ENCODE peak calls at places on chromosomes 3 and 15, in four cellular contexts. O, H, I and Y are unnamed samples.
A peak's percentile ranks its signal among the peaks of the same experiment; 100 is the strongest.

GRCh38 chr3:58190291-58190690 is 20.5 kb downstream of the DNASE1L3 start:
- DNase-seq in O (no peak), H (no peak), I (no peak), Y (no peak)

GRCh38 chr15:66951976-66952375 is 113.4 kb upstream of the SMAD3 start:
- DNase-seq in O (no peak), H (no peak), I (no peak), Y (no peak)

GRCh38 chr3:32910954-32911353 is 40.5 kb upstream of the CCR4 start:
- DNase-seq in O (no peak), H (no peak), I (no peak), Y (no peak)

GRCh38 chr3:116064646-116065045 is 380.6 kb downstream of the LSAMP start:
- DNase-seq in O (no peak), H (no peak), I (no peak), Y (no peak)

GRCh38 chr15:52136471-52136993 is 24.0 kb upstream of the BCL2L10 start:
- DNase-seq in O (no peak), H (no peak), I (no peak), Y (no peak)

GRCh38 chr3:72008226-72008996 is 223.5 kb upstream of the PROK2 start:
- DNase-seq in O (no peak), H (no peak), I (peak; percentile 39), Y (no peak)

GRCh38 chr3:94525039-94525438 is 462.2 kb downstream of the NSUN3 start:
- DNase-seq in O (no peak), H (no peak), I (peak; percentile 23), Y (no peak)

GRCh38 chr3:193871093-193871485 is 264.9 kb upstream of the HES1 start:
- DNase-seq in O (no peak), H (no peak), I (no peak), Y (no peak)

GRCh38 chr3:31962801-31963205 is 18.3 kb downstream of the OSBPL10 start:
- DNase-seq in O (no peak), H (no peak), I (no peak), Y (no peak)

GRCh38 chr3:197168606-197169005 is 129.8 kb downstream of the DLG1 start:
- DNase-seq in O (no peak), H (no peak), I (no peak), Y (no peak)

GRCh38 chr3:149388001-149388435 is 10.6 kb upstream of the TM4SF1 start:
- DNase-seq in O (no peak), H (no peak), I (no peak), Y (no peak)

GRCh38 chr3:45499529-45499928 is 95.0 kb upstream of the LIMD1 start:
- DNase-seq in O (no peak), H (no peak), I (peak; percentile 20), Y (no peak)

GRCh38 chr3:9803494-9803893 is 6.6 kb upstream of the TTLL3 start:
- DNase-seq in O (no peak), H (no peak), I (no peak), Y (no peak)

GRCh38 chr3:154571827-154572226 is 141.8 kb upstream of the GPR149 start:
- DNase-seq in O (no peak), H (no peak), I (no peak), Y (no peak)

GRCh38 chr3:57065588-57065987 is 5.1 kb downstream of the SPATA12 start:
- DNase-seq in O (no peak), H (no peak), I (no peak), Y (no peak)

DNA sequence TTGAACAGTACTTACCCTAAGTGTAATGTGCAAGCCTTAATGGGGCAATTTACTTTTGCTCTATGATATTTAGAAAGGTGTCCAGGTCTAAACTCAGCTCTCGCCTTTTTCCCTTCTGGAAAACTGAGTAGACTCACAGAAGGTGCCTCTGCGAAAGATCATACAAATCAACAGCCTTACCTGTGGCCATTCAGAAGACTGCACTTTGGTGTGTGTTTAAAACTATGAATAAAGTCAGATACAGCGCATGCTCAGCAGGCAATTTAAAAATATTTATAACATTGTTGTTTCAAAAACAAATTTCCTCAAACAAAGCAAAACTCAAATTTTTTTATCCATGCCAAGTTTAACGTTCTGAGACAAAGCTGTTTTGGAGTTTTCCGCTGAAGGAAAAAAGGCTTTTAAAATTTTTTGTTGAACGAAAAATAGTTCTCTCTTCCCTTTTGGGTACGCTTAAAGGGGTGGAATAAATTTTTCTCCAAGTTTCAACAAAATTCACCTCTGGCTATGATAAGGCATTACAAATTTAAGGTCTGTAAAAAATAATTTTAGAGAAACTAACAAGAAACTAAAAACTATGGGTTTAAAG is 156.3 kb downstream of the TIGIT start:
- DNase-seq in O (no peak), H (no peak), I (no peak), Y (no peak)
- TF ChIP-seq CTCF in O (no peak), H (peak; percentile 20), I (no peak), Y (no peak)

GRCh38 chr15:37045859-37046318 is 54.5 kb downstream of the MEIS2 start:
- DNase-seq in O (no peak), H (no peak), I (no peak), Y (no peak)

GRCh38 chr15:37046876-37047614 is 53.3 kb downstream of the MEIS2 start:
- DNase-seq in O (no peak), H (no peak), I (no peak), Y (no peak)

GRCh38 chr15:37041042-37041441 is 59.3 kb downstream of the MEIS2 start:
- DNase-seq in O (no peak), H (no peak), I (no peak), Y (no peak)

GRCh38 chr15:37041836-37042235 is 58.5 kb downstream of the MEIS2 start:
- DNase-seq in O (no peak), H (no peak), I (no peak), Y (no peak)

GRCh38 chr15:37045241-37045640 is 55.1 kb downstream of the MEIS2 start:
- DNase-seq in O (no peak), H (no peak), I (no peak), Y (no peak)
- H3K27ac ChIP-seq in O (no peak overlapping the region), H (no peak overlapping the region), I (no peak overlapping the region), Y (no peak overlapping the region)

GRCh38 chr3:176514297-176514696 is 683.0 kb downstream of the TBL1XR1 start:
- DNase-seq in O (no peak), H (no peak), I (peak; percentile 87), Y (no peak)
- H3K9me3 ChIP-seq in O (peaks cover 7% of the 10 kb centered on the region), H (peaks cover 13% of the 10 kb centered on the region), I (no peaks in the 10 kb centered on the region), Y (peaks cover 32% of the 10 kb centered on the region)

GRCh38 chr3:73192036-73192738 is 130.7 kb downstream of the EBLN2 start:
- DNase-seq in O (no peak), H (no peak), I (peak; percentile 34), Y (no peak)
- TF ChIP-seq CTCF in O (peak; percentile 8), H (no peak), I (peak; percentile 51), Y (no peak)

DNA sequence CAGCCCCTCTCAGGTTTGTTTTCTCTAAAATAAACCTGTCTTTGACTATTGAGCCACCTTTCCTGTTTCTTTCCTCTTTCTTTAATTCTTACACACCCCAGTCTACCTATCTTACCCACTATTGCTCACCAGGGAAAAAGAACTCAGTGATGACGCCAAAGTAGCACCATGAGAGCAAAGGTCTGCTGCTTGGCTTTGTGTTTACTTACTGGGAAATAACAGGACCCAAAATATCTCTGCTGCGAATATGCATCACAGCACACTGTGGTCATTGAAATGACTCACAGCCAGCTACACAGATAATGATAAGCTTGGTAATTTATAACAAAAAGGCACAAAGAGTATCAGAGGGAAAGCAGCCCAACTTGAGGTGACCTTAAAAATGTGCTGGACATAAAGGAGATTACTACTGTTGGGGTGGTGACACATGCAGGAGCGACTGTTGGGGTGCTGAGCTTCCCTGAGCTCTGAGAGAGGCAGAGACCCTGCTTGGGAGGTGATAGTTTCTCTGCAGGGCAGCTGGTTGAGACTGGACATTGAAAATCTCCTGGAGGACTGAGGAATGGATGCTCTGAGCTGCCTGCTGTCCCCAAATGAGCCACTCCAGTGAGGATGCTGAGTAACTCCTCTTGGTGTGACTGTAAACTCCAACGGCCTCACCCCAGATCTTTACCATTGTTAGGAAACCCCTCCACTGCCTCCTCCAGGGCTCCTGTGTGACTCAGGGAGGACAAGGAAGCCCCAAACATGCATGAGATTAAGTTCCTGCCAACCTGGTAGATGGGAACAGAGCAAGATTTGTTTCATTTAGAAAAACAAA is 14.5 kb downstream of the EFCAB12 start:
- DNase-seq in O (no peak), H (no peak), I (peak; percentile 78), Y (no peak)
- H3K27ac ChIP-seq in O (no peak overlapping the region), H (no peak overlapping the region), I (peak overlapping the region; percentile 68), Y (no peak overlapping the region)

DNA sequence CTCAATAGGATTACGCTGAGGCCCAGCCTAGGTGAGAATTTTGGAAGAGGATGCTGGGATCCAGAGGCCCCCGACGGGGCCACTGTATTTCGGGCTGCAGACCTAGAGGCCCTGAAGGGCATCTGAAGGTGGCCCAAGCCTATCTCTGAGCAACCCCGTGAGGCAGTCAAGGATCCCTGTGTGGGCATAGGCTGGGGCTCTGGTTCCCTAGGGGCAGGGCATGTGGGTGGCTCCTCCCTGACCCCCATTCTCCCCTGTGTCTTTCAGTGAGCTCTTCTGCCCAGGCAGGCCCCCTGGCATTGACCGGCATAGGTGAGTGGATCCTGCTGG is 216.0 kb downstream of the SNRPN start:
- DNase-seq in O (no peak), H (no peak), I (no peak), Y (no peak)
- H3K9me3 ChIP-seq in O (no peaks in the 10 kb centered on the region), H (peaks cover 15% of the 10 kb centered on the region), I (no peaks in the 10 kb centered on the region), Y (peaks cover 34% of the 10 kb centered on the region)